ENCODE peak calls at places on chromosomes 13 and 19, in four cellular contexts. One of them, this sample, is unnamed.
A peak's percentile ranks its signal among the peaks of the same experiment; 100 is the strongest.

GRCh38 chr19:51354742-51355148 is 11.4 kb downstream of the ETFB start:
- DNase-seq in ascending aorta: no peak
- DNase-seq in DND-41: peak; percentile 75
- DNase-seq in mammary epithelial cell: peak; percentile 26
- DNase-seq in this sample: no peak

GRCh38 chr13:51659276-51660127 is 75.2 kb downstream of the WDFY2 start:
- DNase-seq in ascending aorta: no peak
- DNase-seq in DND-41: no peak
- DNase-seq in mammary epithelial cell: no peak
- DNase-seq in this sample: no peak

GRCh38 chr13:24127116-24127631 is 33.3 kb upstream of the SPATA13 start:
- DNase-seq in ascending aorta: no peak
- DNase-seq in DND-41: peak; percentile 10
- DNase-seq in mammary epithelial cell: no peak
- DNase-seq in this sample: no peak

GRCh38 chr13:42384265-42384664 is 112.3 kb downstream of the AKAP11 start:
- DNase-seq in ascending aorta: no peak
- DNase-seq in DND-41: no peak
- DNase-seq in mammary epithelial cell: peak; percentile 43
- DNase-seq in this sample: no peak

GRCh38 chr13:113897966-113898365 is 34.1 kb upstream of the GAS6 start:
- DNase-seq in ascending aorta: no peak
- DNase-seq in DND-41: no peak
- DNase-seq in mammary epithelial cell: no peak
- DNase-seq in this sample: no peak

GRCh38 chr19:3401004-3401768 is 34.8 kb downstream of the NFIC start:
- DNase-seq in ascending aorta: no peak
- DNase-seq in DND-41: no peak
- DNase-seq in mammary epithelial cell: no peak
- DNase-seq in this sample: no peak

GRCh38 chr13:26679411-26679810 is 81.2 kb downstream of the GPR12 start:
- DNase-seq in ascending aorta: no peak
- DNase-seq in DND-41: no peak
- DNase-seq in mammary epithelial cell: peak; percentile 53
- DNase-seq in this sample: no peak

GRCh38 chr13:97141564-97142005 is 80.5 kb upstream of the MBNL2 start:
- DNase-seq in ascending aorta: no peak
- DNase-seq in DND-41: no peak
- DNase-seq in mammary epithelial cell: peak; percentile 91
- DNase-seq in this sample: no peak

GRCh38 chr19:7450243-7451223 is 38.3 kb downstream of the PEX11G start:
- DNase-seq in ascending aorta: no peak
- DNase-seq in DND-41: no peak
- DNase-seq in mammary epithelial cell: peak; percentile 20
- DNase-seq in this sample: no peak

GRCh38 chr19:40143612-40144011 is 47.6 kb upstream of the MAP3K10 start:
- DNase-seq in ascending aorta: no peak
- DNase-seq in DND-41: peak; percentile 57
- DNase-seq in mammary epithelial cell: no peak
- DNase-seq in this sample: peak; percentile 41

GRCh38 chr13:110410000-110410399 is 102.9 kb downstream of the COL4A2 start:
- DNase-seq in ascending aorta: no peak
- DNase-seq in DND-41: no peak
- DNase-seq in mammary epithelial cell: no peak
- DNase-seq in this sample: no peak

GRCh38 chr19:40560092-40560507 is 16.6 kb upstream of the SHKBP1 start:
- DNase-seq in ascending aorta: no peak
- DNase-seq in DND-41: no peak
- DNase-seq in mammary epithelial cell: no peak
- DNase-seq in this sample: no peak

GRCh38 chr19:33379151-33379829 is 5.8 kb downstream of the CEBPG start:
- DNase-seq in ascending aorta: no peak
- DNase-seq in DND-41: no peak
- DNase-seq in mammary epithelial cell: no peak
- DNase-seq in this sample: no peak

GRCh38 chr13:47853236-47853635 is 147.8 kb downstream of the SUCLA2 start:
- DNase-seq in ascending aorta: no peak
- DNase-seq in DND-41: no peak
- DNase-seq in mammary epithelial cell: peak; percentile 79
- DNase-seq in this sample: no peak

GRCh38 chr19:11457115-11457514 is 21.7 kb downstream of the PRKCSH start:
- DNase-seq in ascending aorta: no peak
- DNase-seq in DND-41: no peak
- DNase-seq in mammary epithelial cell: no peak
- DNase-seq in this sample: no peak

GRCh38 chr13:59510377-59510776 is 653.4 kb downstream of the DIAPH3 start:
- DNase-seq in ascending aorta: no peak
- DNase-seq in DND-41: no peak
- DNase-seq in mammary epithelial cell: no peak
- DNase-seq in this sample: no peak

GRCh38 chr13:41615520-41615838 is 158.1 kb downstream of the RGCC start:
- DNase-seq in ascending aorta: no peak
- DNase-seq in DND-41: no peak
- DNase-seq in mammary epithelial cell: no peak
- DNase-seq in this sample: no peak

GRCh38 chr13:24454100-24454499 is 58.5 kb downstream of the PARP4 start:
- DNase-seq in ascending aorta: no peak
- DNase-seq in DND-41: no peak
- DNase-seq in mammary epithelial cell: no peak
- DNase-seq in this sample: no peak

GRCh38 chr13:99626461-99627082 is 125.3 kb downstream of the TM9SF2 start:
- DNase-seq in ascending aorta: no peak
- DNase-seq in DND-41: no peak
- DNase-seq in mammary epithelial cell: peak; percentile 46
- DNase-seq in this sample: no peak

GRCh38 chr13:72849571-72849970 is 67.6 kb downstream of the PIBF1 start:
- DNase-seq in ascending aorta: no peak
- DNase-seq in DND-41: no peak
- DNase-seq in mammary epithelial cell: no peak
- DNase-seq in this sample: no peak

GRCh38 chr19:5563941-5564612 is 3.7 kb downstream of the TINCR start:
- DNase-seq in ascending aorta: no peak
- DNase-seq in DND-41: no peak
- DNase-seq in mammary epithelial cell: peak; percentile 77
- DNase-seq in this sample: no peak

DNA sequence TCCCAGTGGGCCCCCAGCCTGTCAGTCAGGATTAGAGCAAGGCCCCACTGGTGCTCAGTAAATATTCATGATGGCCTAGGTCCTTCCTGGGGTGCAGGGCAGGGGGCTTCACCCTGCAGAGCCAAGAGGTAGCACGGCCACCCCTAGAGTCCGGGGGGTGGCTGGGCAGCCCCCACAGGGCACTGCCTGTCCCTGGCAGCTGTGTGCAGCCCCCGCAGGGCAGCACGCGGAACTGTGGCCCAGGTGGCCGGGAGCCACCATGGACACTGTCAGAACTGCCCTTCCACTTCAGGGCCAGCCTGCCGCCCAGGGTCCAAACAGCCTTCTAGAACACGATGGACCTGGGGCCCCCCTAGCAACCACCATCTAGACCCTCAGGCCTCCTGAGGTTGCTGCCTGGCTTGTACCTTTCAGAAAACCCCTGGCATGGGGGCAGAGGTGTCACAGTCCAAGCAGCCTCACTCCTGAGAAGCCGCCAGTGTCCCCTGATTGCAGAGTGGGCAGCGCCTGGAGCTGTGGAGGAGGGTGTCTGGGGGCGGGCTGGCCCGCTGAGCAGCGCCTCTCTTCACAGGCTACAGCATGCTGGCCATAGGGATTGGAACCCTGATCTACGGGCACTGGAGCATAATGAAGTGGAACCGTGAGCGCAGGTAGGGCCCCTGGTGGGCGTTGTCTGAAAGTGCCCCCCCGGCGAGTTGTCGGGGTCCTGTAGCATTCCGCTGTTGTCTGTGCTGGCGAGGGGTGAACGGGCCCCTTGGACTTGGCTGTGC is 2.9 kb upstream of the YJEFN3 start:
- DNase-seq in ascending aorta: no peak
- DNase-seq in DND-41: no peak
- DNase-seq in mammary epithelial cell: no peak
- DNase-seq in this sample: no peak
- H3K4me1 ChIP-seq in ascending aorta: no peaks in the 10 kb centered on the region
- H3K4me1 ChIP-seq in DND-41: peaks cover 2% of the 10 kb centered on the region
- H3K4me1 ChIP-seq in mammary epithelial cell: peaks cover 3% of the 10 kb centered on the region
- H3K4me1 ChIP-seq in this sample: peaks cover 6% of the 10 kb centered on the region

GRCh38 chr19:19361075-19361594 is 40.5 kb downstream of the MAU2 start:
- DNase-seq in ascending aorta: no peak
- DNase-seq in DND-41: peak; percentile 74
- DNase-seq in mammary epithelial cell: peak; percentile 74
- DNase-seq in this sample: peak; percentile 75

GRCh38 chr19:19368087-19368486 is 37.4 kb upstream of the GATAD2A start:
- DNase-seq in ascending aorta: no peak
- DNase-seq in DND-41: no peak
- DNase-seq in mammary epithelial cell: no peak
- DNase-seq in this sample: no peak

GRCh38 chr19:19371056-19371455 is 34.4 kb upstream of the GATAD2A start:
- DNase-seq in ascending aorta: no peak
- DNase-seq in DND-41: no peak
- DNase-seq in mammary epithelial cell: no peak
- DNase-seq in this sample: no peak

GRCh38 chr19:19362075-19362474 is 41.4 kb downstream of the MAU2 start:
- DNase-seq in ascending aorta: no peak
- DNase-seq in DND-41: no peak
- DNase-seq in mammary epithelial cell: no peak
- DNase-seq in this sample: no peak

GRCh38 chr19:19366691-19367396 is 38.6 kb upstream of the GATAD2A start:
- DNase-seq in ascending aorta: no peak
- DNase-seq in DND-41: peak; percentile 48
- DNase-seq in mammary epithelial cell: peak; percentile 78
- DNase-seq in this sample: peak; percentile 48
- H3K4me3 ChIP-seq in ascending aorta: no peak overlapping the region
- H3K4me3 ChIP-seq in DND-41: no peak overlapping the region
- H3K4me3 ChIP-seq in mammary epithelial cell: no peak overlapping the region
- H3K4me3 ChIP-seq in this sample: no peak overlapping the region

DNA sequence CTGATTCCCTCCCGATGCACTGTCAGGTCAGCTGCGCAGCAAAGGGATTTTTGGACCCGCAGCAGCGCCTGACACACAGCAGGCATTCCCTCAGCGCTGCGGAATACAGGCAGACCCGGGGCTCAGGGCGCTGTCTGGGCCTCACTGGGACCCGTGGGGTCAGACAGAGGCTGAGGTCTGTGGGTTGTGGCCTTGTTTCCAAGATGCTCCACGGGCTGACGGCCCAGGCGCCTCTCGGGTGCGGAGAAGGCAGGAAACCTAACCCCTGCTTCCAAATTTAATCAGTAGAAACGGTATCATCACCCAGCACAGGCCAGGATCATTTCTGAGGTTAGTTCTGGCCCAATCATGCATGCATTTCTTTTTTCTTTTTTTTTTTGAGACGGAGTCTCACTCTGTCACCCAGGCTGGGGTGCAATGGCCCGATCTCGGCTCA is 686 bp upstream of the RNF126 start:
- DNase-seq in ascending aorta: no peak
- DNase-seq in DND-41: no peak
- DNase-seq in mammary epithelial cell: no peak
- DNase-seq in this sample: no peak
- H3K4me1 ChIP-seq in ascending aorta: peaks cover 16% of the 10 kb centered on the region
- H3K4me1 ChIP-seq in DND-41: peaks cover 52% of the 10 kb centered on the region
- H3K4me1 ChIP-seq in mammary epithelial cell: peaks cover 40% of the 10 kb centered on the region
- H3K4me1 ChIP-seq in this sample: peaks cover 33% of the 10 kb centered on the region

DNA sequence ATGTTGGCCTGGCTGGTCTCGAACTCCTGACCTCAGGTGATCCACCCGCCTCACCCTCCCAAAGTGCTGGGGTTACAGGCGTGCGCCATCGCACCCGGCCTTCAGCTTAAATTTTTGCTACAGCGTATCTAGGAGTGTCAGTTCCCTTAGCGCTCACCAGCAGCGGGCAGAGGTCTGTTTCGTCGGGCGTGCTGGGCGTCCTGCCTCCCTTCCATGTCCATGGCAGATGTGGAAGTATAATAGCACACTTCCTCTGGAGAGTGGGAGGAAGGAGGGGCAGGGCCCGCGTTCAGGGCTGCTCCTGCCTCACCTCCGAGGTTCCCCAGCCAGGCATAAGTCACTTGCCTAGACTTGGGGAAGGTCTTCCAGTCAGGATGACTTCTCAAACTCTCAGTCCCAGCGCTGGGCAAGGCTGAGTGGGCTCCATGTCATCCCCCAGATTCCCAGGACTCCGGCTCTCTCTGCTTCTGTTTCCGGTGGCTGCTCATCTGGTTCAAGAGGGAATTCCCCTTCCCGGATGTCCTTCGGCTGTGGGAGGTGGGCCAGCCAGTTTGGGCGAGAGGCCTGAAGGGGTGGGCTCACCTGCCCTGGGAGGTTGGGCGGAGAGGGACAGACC is 9.5 kb downstream of the IL4I1 start:
- DNase-seq in ascending aorta: no peak
- DNase-seq in DND-41: no peak
- DNase-seq in mammary epithelial cell: no peak
- DNase-seq in this sample: no peak
- H3K4me3 ChIP-seq in ascending aorta: no peak overlapping the region
- H3K4me3 ChIP-seq in DND-41: no peak overlapping the region
- H3K4me3 ChIP-seq in mammary epithelial cell: no peak overlapping the region
- H3K4me3 ChIP-seq in this sample: no peak overlapping the region

GRCh38 chr19:17751912-17752273 is 616 bp downstream of the FCHO1 start:
- DNase-seq in ascending aorta: no peak
- DNase-seq in DND-41: no peak
- DNase-seq in mammary epithelial cell: no peak
- DNase-seq in this sample: no peak
- H3K4me1 ChIP-seq in ascending aorta: no peaks in the 10 kb centered on the region
- H3K4me1 ChIP-seq in DND-41: peaks cover 62% of the 10 kb centered on the region
- H3K4me1 ChIP-seq in mammary epithelial cell: peaks cover 13% of the 10 kb centered on the region
- H3K4me1 ChIP-seq in this sample: peaks cover 64% of the 10 kb centered on the region

GRCh38 chr13:80337011-80337688 is 3.8 kb downstream of the SPRY2 start:
- DNase-seq in ascending aorta: no peak
- DNase-seq in DND-41: no peak
- DNase-seq in mammary epithelial cell: peak; percentile 51
- DNase-seq in this sample: no peak
- H3K4me3 ChIP-seq in ascending aorta: peak overlapping the region; percentile 89
- H3K4me3 ChIP-seq in DND-41: no peak overlapping the region
- H3K4me3 ChIP-seq in mammary epithelial cell: peak overlapping the region; percentile 95
- H3K4me3 ChIP-seq in this sample: no peak overlapping the region

GRCh38 chr19:48524221-48524620 is 12.6 kb upstream of the LMTK3 start:
- DNase-seq in ascending aorta: no peak
- DNase-seq in DND-41: no peak
- DNase-seq in mammary epithelial cell: no peak
- DNase-seq in this sample: no peak
- H3K4me1 ChIP-seq in ascending aorta: no peaks in the 10 kb centered on the region
- H3K4me1 ChIP-seq in DND-41: no peaks in the 10 kb centered on the region
- H3K4me1 ChIP-seq in mammary epithelial cell: no peaks in the 10 kb centered on the region
- H3K4me1 ChIP-seq in this sample: no peaks in the 10 kb centered on the region

GRCh38 chr13:30375436-30375835 is 46.9 kb upstream of the UBE2L5 start:
- DNase-seq in ascending aorta: no peak
- DNase-seq in DND-41: peak; percentile 57
- DNase-seq in mammary epithelial cell: no peak
- DNase-seq in this sample: no peak
- H3K4me3 ChIP-seq in ascending aorta: no peak overlapping the region
- H3K4me3 ChIP-seq in DND-41: no peak overlapping the region
- H3K4me3 ChIP-seq in mammary epithelial cell: no peak overlapping the region
- H3K4me3 ChIP-seq in this sample: peak overlapping the region; percentile 35

GRCh38 chr13:69101841-69102240 is 1005.8 kb upstream of the ATXN8OS start:
- DNase-seq in ascending aorta: no peak
- DNase-seq in DND-41: no peak
- DNase-seq in mammary epithelial cell: no peak
- DNase-seq in this sample: no peak
- H3K4me1 ChIP-seq in ascending aorta: no peaks in the 10 kb centered on the region
- H3K4me1 ChIP-seq in DND-41: no peaks in the 10 kb centered on the region
- H3K4me1 ChIP-seq in mammary epithelial cell: no peaks in the 10 kb centered on the region
- H3K4me1 ChIP-seq in this sample: no peaks in the 10 kb centered on the region